ENCODE peak calls at places on chromosome 5, in four cellular contexts. Z is left ventricle myocardium inferior, B is keratinocyte, V is heart left ventricle. U is an unnamed sample.

GRCh38 chr5:142426129-142426641 is 101.4 kb upstream of the SPRY4 start:
- DNase-seq in Z (peak; percentile 62), B (no peak), V (peak; percentile 84), U (no peak)

GRCh38 chr5:153827407-153827806 is 211.3 kb downstream of the FAM114A2 start:
- DNase-seq in Z (no peak), B (no peak), V (no peak), U (no peak)

GRCh38 chr5:83353774-83354173 is 117.8 kb upstream of the VCAN start:
- DNase-seq in Z (no peak), B (no peak), V (no peak), U (no peak)

GRCh38 chr5:135371738-135372232 is 27.2 kb downstream of the MACROH2A1 start:
- DNase-seq in B (no peak), Z (no peak), V (no peak), U (no peak)

GRCh38 chr5:1515311-1515920 is 8.3 kb downstream of the LPCAT1 start:
- DNase-seq in B (no peak), V (peak; percentile 25), Z (peak; percentile 12), U (no peak)

GRCh38 chr5:122401991-122402710 is 90.1 kb downstream of the SNCAIP start:
- DNase-seq in B (no peak), Z (no peak), V (no peak), U (no peak)

GRCh38 chr5:140133514-140134167 is 7.9 kb downstream of the IGIP start:
- DNase-seq in B (no peak), Z (no peak), V (no peak), U (no peak)

GRCh38 chr5:35129276-35129675 is 81.5 kb upstream of the AGXT2 start:
- DNase-seq in B (no peak), Z (no peak), V (no peak), U (no peak)

GRCh38 chr5:33457817-33458216 is 17.1 kb downstream of the TARS1 start:
- DNase-seq in B (no peak), Z (no peak), V (no peak), U (no peak)

GRCh38 chr5:122463221-122463620 is 151.2 kb downstream of the SNCAIP start:
- DNase-seq in B (no peak), Z (no peak), V (no peak), U (no peak)

GRCh38 chr5:64768358-64769312 is at the start of the genes CWC27 and SREK1IP1:
- DNase-seq in V (peak; percentile 86), B (no peak), Z (peak; percentile 78), U (peak; percentile 87)

DNA sequence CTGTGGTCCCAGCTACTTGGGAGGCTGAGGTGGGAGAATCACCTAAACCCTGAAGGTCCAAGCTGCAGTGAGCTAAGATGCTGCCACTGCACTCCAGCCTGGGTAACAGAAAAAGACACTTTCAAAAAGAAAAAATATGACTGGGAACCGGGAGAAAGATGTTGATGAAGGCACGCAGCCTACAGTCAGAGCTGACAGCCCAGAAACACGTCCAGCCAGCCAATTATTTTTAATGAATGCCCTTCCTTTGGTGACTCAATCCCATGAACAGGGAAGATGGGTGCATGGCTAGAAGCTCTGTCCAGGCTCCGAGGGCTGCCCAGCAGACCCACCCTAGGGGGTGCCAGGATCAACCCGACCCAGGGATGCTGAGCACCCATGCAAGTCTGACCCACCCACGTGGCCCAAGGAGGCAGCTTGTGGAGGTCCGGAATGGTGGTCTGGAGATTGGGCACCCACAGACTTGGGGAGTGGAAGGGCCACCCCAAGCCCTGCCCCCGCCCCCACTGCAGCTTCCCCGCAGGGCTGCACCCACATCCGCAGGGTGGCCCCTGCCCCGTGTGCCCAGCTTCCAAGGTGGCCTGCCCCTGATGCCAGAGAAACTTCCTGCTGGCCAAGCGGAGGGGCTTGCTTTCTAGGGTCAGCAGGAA is 51.0 kb downstream of the ADAMTS2 start:
- DNase-seq in Z (no peak), B (no peak), V (no peak), U (peak; percentile 5)
- H3K9me3 ChIP-seq in Z (peaks cover 6% of the 10 kb centered on the region), B (peaks cover 12% of the 10 kb centered on the region), V (no peaks in the 10 kb centered on the region), U (no peaks in the 10 kb centered on the region)

DNA sequence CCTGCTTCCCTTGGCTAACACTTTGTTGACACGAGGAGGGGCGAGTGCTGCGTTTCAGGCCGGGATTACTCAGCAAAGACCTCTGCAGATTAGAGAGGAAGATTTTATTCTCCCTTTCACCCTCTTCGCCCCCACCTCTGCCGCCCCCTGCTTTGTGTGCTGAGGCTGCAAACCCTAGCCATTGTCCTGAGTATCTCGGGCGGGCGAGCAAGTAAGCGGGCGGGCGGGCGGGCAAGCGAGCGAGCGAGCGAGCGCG is 6.0 kb downstream of the ISL1 start:
- DNase-seq in V (no peak), B (no peak), Z (no peak), U (peak; percentile 47)
- TF ChIP-seq CTCF in V (no peak), B (no peak), Z (no peak), U (no peak)

DNA sequence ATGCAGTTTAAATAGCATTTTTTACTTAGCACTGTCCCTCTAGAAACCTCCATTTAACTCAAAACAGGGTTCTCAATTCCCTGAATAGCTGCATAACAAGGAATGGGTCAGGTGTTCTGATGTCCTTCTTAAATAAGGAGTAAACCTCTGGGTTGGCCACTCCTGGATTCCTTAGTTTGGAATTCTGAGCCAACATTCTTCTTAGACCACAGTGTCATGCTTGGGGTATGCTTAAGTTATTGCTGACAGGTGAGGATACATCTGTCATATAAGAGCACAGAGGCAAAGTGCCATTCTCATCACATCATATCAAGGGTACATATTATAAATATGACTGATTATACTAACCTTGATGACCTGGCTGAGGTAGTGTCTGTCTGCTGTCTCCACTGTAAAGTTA is 179.9 kb upstream of the SEMA6A start:
- DNase-seq in B (peak; percentile 9), V (no peak), Z (no peak), U (no peak)
- H3K4me1 ChIP-seq in B (no peaks in the 10 kb centered on the region), V (no peaks in the 10 kb centered on the region), Z (no peaks in the 10 kb centered on the region), U (no peaks in the 10 kb centered on the region)

DNA sequence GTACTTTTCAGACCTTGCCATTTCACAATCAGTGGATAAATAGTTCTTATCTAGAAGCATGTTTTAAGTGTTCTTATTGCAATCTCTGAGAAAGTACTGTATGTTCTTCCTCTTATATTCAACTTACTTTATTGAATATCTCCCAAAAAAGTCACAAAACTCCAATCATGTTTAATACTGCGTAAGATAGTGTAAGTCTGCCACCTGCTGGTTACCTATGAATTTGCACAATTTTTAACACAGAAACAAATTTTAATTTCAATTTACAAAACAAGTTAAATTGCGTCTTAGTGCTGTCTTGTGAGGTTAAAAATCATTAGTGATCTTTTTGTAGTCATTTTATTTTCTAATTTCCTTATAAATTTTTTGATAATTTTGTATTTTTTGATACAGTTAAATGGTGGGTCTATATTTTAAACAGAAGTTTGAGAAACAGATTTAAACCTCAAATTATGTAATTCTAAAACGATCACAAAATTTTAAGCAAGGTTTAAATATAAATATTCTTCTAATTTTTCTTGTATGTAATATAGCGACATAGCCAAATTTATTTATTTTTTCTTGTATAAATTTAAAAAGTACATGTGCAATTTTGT is 115.8 kb downstream of the EMB start:
- DNase-seq in Z (no peak), V (no peak), B (no peak), U (no peak)
- H3K9me3 ChIP-seq in Z (peaks cover 5% of the 10 kb centered on the region), V (peaks cover 4% of the 10 kb centered on the region), B (no peaks in the 10 kb centered on the region), U (no peaks in the 10 kb centered on the region)

GRCh38 chr5:179820483-179821297 is at the start of gene SQSTM1:
- DNase-seq in B (no peak), Z (peak; percentile 87), V (peak; percentile 88), U (peak; percentile 83)
- TF ChIP-seq CTCF in B (no peak), Z (peak; percentile 17), V (no peak), U (no peak)

DNA sequence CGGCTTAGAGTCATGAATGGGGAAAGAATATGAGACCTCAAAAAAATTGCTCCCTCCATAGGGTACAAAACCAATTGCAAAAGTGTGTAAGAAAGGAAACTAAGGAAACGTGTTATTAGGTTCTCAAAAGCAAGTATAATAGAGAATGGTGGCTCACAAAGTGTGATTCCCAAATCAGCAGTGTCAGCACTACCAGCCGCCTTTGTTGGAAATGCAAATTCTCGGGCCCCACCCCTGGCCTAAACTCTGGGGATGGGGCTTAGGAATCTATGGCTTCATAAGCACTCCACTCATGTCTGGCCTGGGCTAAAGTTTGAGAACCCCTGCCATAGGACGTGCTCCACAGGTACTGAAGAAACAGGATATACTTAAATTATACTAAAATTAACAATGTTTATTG is 1.6 kb upstream of the CCDC69 start:
- DNase-seq in Z (no peak), B (no peak), V (no peak), U (no peak)
- H3K4me1 ChIP-seq in Z (peaks cover 52% of the 10 kb centered on the region), B (peaks cover 4% of the 10 kb centered on the region), V (peaks cover 34% of the 10 kb centered on the region), U (no peaks in the 10 kb centered on the region)

GRCh38 chr5:141320225-141321169 is at the start of gene TAF7:
- DNase-seq in V (peak; percentile 93), Z (peak; percentile 89), B (peak; percentile 62), U (peak; percentile 96)

GRCh38 chr5:141322261-141322660 is 1.7 kb upstream of the TAF7 start:
- DNase-seq in V (no peak), Z (no peak), B (no peak), U (no peak)

GRCh38 chr5:141313711-141314110 is 6.9 kb downstream of the TAF7 start:
- DNase-seq in B (no peak), Z (no peak), V (no peak), U (no peak)

GRCh38 chr5:141319699-141320098 is 885 bp downstream of the TAF7 start:
- DNase-seq in V (no peak), Z (no peak), B (no peak), U (no peak)

GRCh38 chr5:141319202-141319601 is 1.4 kb downstream of the TAF7 start:
- DNase-seq in Z (no peak), V (no peak), B (no peak), U (no peak)
- H3K9me3 ChIP-seq in Z (peaks cover 73% of the 10 kb centered on the region), V (peaks cover 67% of the 10 kb centered on the region), B (peaks cover 22% of the 10 kb centered on the region), U (peaks cover 11% of the 10 kb centered on the region)

GRCh38 chr5:177310332-177310731 is 1.4 kb downstream of the MXD3 start:
- DNase-seq in V (peak; percentile 27), Z (no peak), B (no peak), U (no peak)

GRCh38 chr5:177312649-177313181 is 1.0 kb upstream of the MXD3 start:
- DNase-seq in B (no peak), Z (no peak), V (peak; percentile 26), U (peak; percentile 49)

GRCh38 chr5:177311723-177312648 is at the start of gene MXD3:
- DNase-seq in B (peak; percentile 50), V (peak; percentile 97), Z (peak; percentile 98), U (peak; percentile 100)

GRCh38 chr5:177310757-177311173 is 933 bp downstream of the MXD3 start:
- DNase-seq in Z (no peak), B (no peak), V (peak; percentile 36), U (no peak)

GRCh38 chr5:177311361-177311722 is 356 bp downstream of the MXD3 start:
- DNase-seq in V (peak; percentile 38), Z (no peak), B (no peak), U (peak; percentile 54)
- TF ChIP-seq CTCF in V (no peak), Z (no peak), B (no peak), U (no peak)